ENCODE peak calls at places on chromosomes 6 and 20, in four cellular contexts. One of them, this sample, is unnamed.

GRCh38 chr6:115704028-115704427 is 356.7 kb downstream of the FRK start:
- DNase-seq in mammary epithelial cell: no peak
- DNase-seq in PC-3: no peak
- DNase-seq in OCI-LY7: no peak
- DNase-seq in this sample: no peak

GRCh38 chr6:71079707-71080106 is 122.8 kb upstream of the B3GAT2 start:
- DNase-seq in mammary epithelial cell: peak; percentile 49
- DNase-seq in PC-3: no peak
- DNase-seq in OCI-LY7: no peak
- DNase-seq in this sample: no peak

GRCh38 chr20:51938557-51939324 is 136.4 kb upstream of the SALL4 start:
- DNase-seq in PC-3: peak; percentile 78
- DNase-seq in OCI-LY7: no peak
- DNase-seq in mammary epithelial cell: no peak
- DNase-seq in this sample: no peak

GRCh38 chr6:18496462-18496861 is 109.3 kb downstream of the RNF144B start:
- DNase-seq in mammary epithelial cell: peak; percentile 49
- DNase-seq in OCI-LY7: no peak
- DNase-seq in PC-3: no peak
- DNase-seq in this sample: no peak

GRCh38 chr6:96659084-96659845 is 96.3 kb downstream of the FHL5 start:
- DNase-seq in PC-3: no peak
- DNase-seq in mammary epithelial cell: no peak
- DNase-seq in OCI-LY7: no peak
- DNase-seq in this sample: no peak

GRCh38 chr6:41271901-41272395 is 14.5 kb downstream of the TREM1 start:
- DNase-seq in PC-3: no peak
- DNase-seq in OCI-LY7: no peak
- DNase-seq in mammary epithelial cell: no peak
- DNase-seq in this sample: peak; percentile 66

GRCh38 chr6:30884521-30885480 is 482 bp downstream of the DDR1 start:
- DNase-seq in mammary epithelial cell: peak; percentile 78
- DNase-seq in OCI-LY7: peak; percentile 65
- DNase-seq in PC-3: peak; percentile 54
- DNase-seq in this sample: peak; percentile 53

GRCh38 chr20:37839432-37839827 is 63.5 kb upstream of the VSTM2L start:
- DNase-seq in PC-3: no peak
- DNase-seq in mammary epithelial cell: no peak
- DNase-seq in OCI-LY7: no peak
- DNase-seq in this sample: no peak

GRCh38 chr20:14295238-14295637 is 42.2 kb downstream of the FLRT3 start:
- DNase-seq in mammary epithelial cell: no peak
- DNase-seq in OCI-LY7: no peak
- DNase-seq in PC-3: no peak
- DNase-seq in this sample: no peak

GRCh38 chr6:34536251-34536958 is 19.7 kb downstream of the SPDEF start:
- DNase-seq in mammary epithelial cell: no peak
- DNase-seq in OCI-LY7: no peak
- DNase-seq in PC-3: peak; percentile 74
- DNase-seq in this sample: no peak

GRCh38 chr6:1390805-1391511 is 1.6 kb downstream of the FOXF2 start:
- DNase-seq in mammary epithelial cell: no peak
- DNase-seq in PC-3: no peak
- DNase-seq in OCI-LY7: no peak
- DNase-seq in this sample: no peak

GRCh38 chr6:22784611-22785010 is 215.2 kb downstream of the HDGFL1 start:
- DNase-seq in mammary epithelial cell: no peak
- DNase-seq in OCI-LY7: no peak
- DNase-seq in PC-3: no peak
- DNase-seq in this sample: no peak

GRCh38 chr20:49320460-49320859 is 42.6 kb upstream of the ZNFX1 start:
- DNase-seq in mammary epithelial cell: peak; percentile 40
- DNase-seq in OCI-LY7: peak; percentile 9
- DNase-seq in PC-3: peak; percentile 72
- DNase-seq in this sample: no peak

GRCh38 chr6:170505306-170505705 is 47.8 kb downstream of the PSMB1 start:
- DNase-seq in mammary epithelial cell: no peak
- DNase-seq in OCI-LY7: no peak
- DNase-seq in PC-3: no peak
- DNase-seq in this sample: no peak

GRCh38 chr6:112429226-112429625 is 82.1 kb downstream of the RFPL4B start:
- DNase-seq in OCI-LY7: no peak
- DNase-seq in PC-3: no peak
- DNase-seq in mammary epithelial cell: peak; percentile 6
- DNase-seq in this sample: no peak

GRCh38 chr6:31128093-31128676 is 7.9 kb upstream of the CDSN start:
- DNase-seq in mammary epithelial cell: peak; percentile 46
- DNase-seq in PC-3: peak; percentile 85
- DNase-seq in OCI-LY7: peak; percentile 73
- DNase-seq in this sample: no peak

GRCh38 chr6:157732416-157733161 is 90.5 kb upstream of the SNX9 start:
- DNase-seq in mammary epithelial cell: no peak
- DNase-seq in PC-3: no peak
- DNase-seq in OCI-LY7: no peak
- DNase-seq in this sample: no peak

GRCh38 chr6:163036251-163036650 is 308.5 kb downstream of the PACRG start:
- DNase-seq in mammary epithelial cell: no peak
- DNase-seq in PC-3: no peak
- DNase-seq in OCI-LY7: no peak
- DNase-seq in this sample: no peak

GRCh38 chr20:51486197-51487005 is 56.1 kb downstream of the NFATC2 start:
- DNase-seq in OCI-LY7: no peak
- DNase-seq in PC-3: peak; percentile 74
- DNase-seq in mammary epithelial cell: no peak
- DNase-seq in this sample: no peak

GRCh38 chr20:2871555-2872303 is 1.6 kb upstream of the PTPRA start:
- DNase-seq in PC-3: no peak
- DNase-seq in mammary epithelial cell: no peak
- DNase-seq in OCI-LY7: no peak
- DNase-seq in this sample: no peak

GRCh38 chr6:138485586-138486248 is 13.6 kb downstream of the NHSL1 start:
- DNase-seq in OCI-LY7: no peak
- DNase-seq in mammary epithelial cell: no peak
- DNase-seq in PC-3: no peak
- DNase-seq in this sample: no peak

GRCh38 chr6:137717074-137718073 is 149.7 kb upstream of the TNFAIP3 start:
- DNase-seq in mammary epithelial cell: peak; percentile 98
- DNase-seq in OCI-LY7: no peak
- DNase-seq in PC-3: peak; percentile 87
- DNase-seq in this sample: no peak

GRCh38 chr6:158528826-158529225 is 31.1 kb upstream of the TMEM181 start:
- DNase-seq in mammary epithelial cell: no peak
- DNase-seq in PC-3: no peak
- DNase-seq in OCI-LY7: no peak
- DNase-seq in this sample: no peak

GRCh38 chr20:19449051-19449450 is 236.6 kb downstream of the SLC24A3 start:
- DNase-seq in PC-3: no peak
- DNase-seq in OCI-LY7: no peak
- DNase-seq in mammary epithelial cell: no peak
- DNase-seq in this sample: no peak

GRCh38 chr6:10633216-10633615 is 61.2 kb downstream of the C6orf52 start:
- DNase-seq in OCI-LY7: no peak
- DNase-seq in mammary epithelial cell: peak; percentile 94
- DNase-seq in PC-3: peak; percentile 95
- DNase-seq in this sample: no peak

GRCh38 chr6:74287932-74288331 is 591.9 kb downstream of the CD109 start:
- DNase-seq in PC-3: no peak
- DNase-seq in mammary epithelial cell: no peak
- DNase-seq in OCI-LY7: no peak
- DNase-seq in this sample: no peak

GRCh38 chr20:17557675-17558006 is 12.2 kb upstream of the DSTN start:
- DNase-seq in PC-3: peak; percentile 96
- DNase-seq in OCI-LY7: no peak
- DNase-seq in mammary epithelial cell: peak; percentile 92
- DNase-seq in this sample: no peak

GRCh38 chr6:82875573-82876185 is 190.0 kb downstream of the UBE3D start:
- DNase-seq in PC-3: peak; percentile 96
- DNase-seq in mammary epithelial cell: peak; percentile 93
- DNase-seq in OCI-LY7: no peak
- DNase-seq in this sample: no peak

GRCh38 chr20:10863337-10864060 is 189.7 kb upstream of the JAG1 start:
- DNase-seq in OCI-LY7: no peak
- DNase-seq in PC-3: peak; percentile 95
- DNase-seq in mammary epithelial cell: peak; percentile 23
- DNase-seq in this sample: no peak

GRCh38 chr20:19956976-19957375 is 60.2 kb upstream of the NAA20 start:
- DNase-seq in OCI-LY7: no peak
- DNase-seq in mammary epithelial cell: no peak
- DNase-seq in PC-3: no peak
- DNase-seq in this sample: no peak

GRCh38 chr6:68967549-68968300 is 332.6 kb downstream of the ADGRB3 start:
- DNase-seq in PC-3: peak; percentile 59
- DNase-seq in OCI-LY7: peak; percentile 67
- DNase-seq in mammary epithelial cell: peak; percentile 17
- DNase-seq in this sample: peak; percentile 47

GRCh38 chr6:5778317-5778857 is 228.3 kb downstream of the NRN1 start:
- DNase-seq in mammary epithelial cell: no peak
- DNase-seq in PC-3: no peak
- DNase-seq in OCI-LY7: peak; percentile 25
- DNase-seq in this sample: no peak

GRCh38 chr6:57305754-57306153 is 11.7 kb upstream of the PRIM2 start:
- DNase-seq in mammary epithelial cell: no peak
- DNase-seq in PC-3: peak; percentile 45
- DNase-seq in OCI-LY7: no peak
- DNase-seq in this sample: no peak

GRCh38 chr20:41149679-41150131 is 12.4 kb downstream of the PLCG1 start:
- DNase-seq in OCI-LY7: no peak
- DNase-seq in PC-3: peak; percentile 63
- DNase-seq in mammary epithelial cell: peak; percentile 77
- DNase-seq in this sample: peak; percentile 16

GRCh38 chr6:139871165-139871710 is 496.8 kb upstream of the CITED2 start:
- DNase-seq in OCI-LY7: no peak
- DNase-seq in mammary epithelial cell: no peak
- DNase-seq in PC-3: no peak
- DNase-seq in this sample: no peak

GRCh38 chr6:44843734-44844133 is 456.2 kb downstream of the CDC5L start:
- DNase-seq in PC-3: no peak
- DNase-seq in mammary epithelial cell: no peak
- DNase-seq in OCI-LY7: no peak
- DNase-seq in this sample: no peak

GRCh38 chr20:18957328-18957727 is 143.7 kb downstream of the SCP2D1 start:
- DNase-seq in PC-3: peak; percentile 32
- DNase-seq in mammary epithelial cell: no peak
- DNase-seq in OCI-LY7: no peak
- DNase-seq in this sample: no peak

GRCh38 chr20:44615876-44616603 is 33.7 kb downstream of the PKIG start:
- DNase-seq in mammary epithelial cell: no peak
- DNase-seq in PC-3: no peak
- DNase-seq in OCI-LY7: peak; percentile 37
- DNase-seq in this sample: no peak

GRCh38 chr20:44616604-44616964 is 34.2 kb downstream of the PKIG start:
- DNase-seq in mammary epithelial cell: no peak
- DNase-seq in OCI-LY7: no peak
- DNase-seq in PC-3: no peak
- DNase-seq in this sample: peak; percentile 81

GRCh38 chr20:44613575-44613974 is 31.2 kb downstream of the PKIG start:
- DNase-seq in OCI-LY7: no peak
- DNase-seq in mammary epithelial cell: no peak
- DNase-seq in PC-3: no peak
- DNase-seq in this sample: no peak

GRCh38 chr20:44615169-44615791 is 32.9 kb downstream of the PKIG start:
- DNase-seq in PC-3: no peak
- DNase-seq in OCI-LY7: peak; percentile 72
- DNase-seq in mammary epithelial cell: no peak
- DNase-seq in this sample: peak; percentile 67

GRCh38 chr20:44614525-44614924 is 32.1 kb downstream of the PKIG start:
- DNase-seq in mammary epithelial cell: no peak
- DNase-seq in OCI-LY7: no peak
- DNase-seq in PC-3: no peak
- DNase-seq in this sample: peak; percentile 77
- TF ChIP-seq CTCF in mammary epithelial cell: no peak
- TF ChIP-seq CTCF in OCI-LY7: no peak
- TF ChIP-seq CTCF in PC-3: no peak
- TF ChIP-seq CTCF in this sample: no peak

DNA sequence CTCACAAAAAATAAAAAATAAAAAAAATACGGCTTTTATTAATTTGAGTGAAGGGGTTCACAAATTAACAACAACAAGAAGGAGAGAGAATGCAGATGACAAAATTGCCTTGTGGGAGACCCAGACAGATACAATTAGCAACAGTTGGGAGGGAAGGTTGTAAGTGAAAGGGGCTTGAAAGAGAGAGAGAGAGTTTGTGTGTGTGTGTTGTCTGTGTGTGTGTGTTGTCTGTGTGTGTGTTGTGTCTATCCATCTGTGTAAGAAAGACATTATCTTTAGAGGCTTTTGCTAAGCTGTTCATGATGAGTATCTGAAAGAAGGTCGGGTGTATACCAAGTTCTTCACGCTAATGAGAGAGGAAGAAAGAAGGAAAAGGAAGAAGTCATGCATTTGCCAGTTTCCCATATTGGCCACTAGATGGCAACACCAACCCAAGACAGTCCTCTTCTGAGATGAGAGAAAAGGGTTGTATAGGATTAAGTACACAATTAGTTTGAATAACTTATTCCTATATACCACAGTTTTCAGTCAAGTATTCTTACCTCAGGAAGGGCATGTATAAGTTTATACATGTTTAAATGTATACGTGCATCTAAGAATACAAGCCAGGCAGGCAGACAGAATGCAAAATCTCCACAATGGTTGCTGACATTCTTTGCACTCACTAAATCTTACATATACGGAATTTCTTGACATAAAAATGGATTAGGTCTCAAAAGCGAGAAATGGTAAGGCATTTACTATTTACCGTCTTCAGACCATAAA is 63.7 kb upstream of the CD2AP start:
- DNase-seq in OCI-LY7: peak; percentile 82
- DNase-seq in mammary epithelial cell: peak; percentile 67
- DNase-seq in PC-3: peak; percentile 77
- DNase-seq in this sample: no peak
- H3K4me3 ChIP-seq in OCI-LY7: peak overlapping the region; percentile 64
- H3K4me3 ChIP-seq in mammary epithelial cell: peak overlapping the region; percentile 45
- H3K4me3 ChIP-seq in PC-3: peak overlapping the region; percentile 64
- H3K4me3 ChIP-seq in this sample: peak overlapping the region; percentile 39

GRCh38 chr20:25243416-25243979 is 4.4 kb upstream of the PYGB start:
- DNase-seq in mammary epithelial cell: no peak
- DNase-seq in PC-3: no peak
- DNase-seq in OCI-LY7: no peak
- DNase-seq in this sample: no peak
- TF ChIP-seq CTCF in mammary epithelial cell: no peak
- TF ChIP-seq CTCF in PC-3: no peak
- TF ChIP-seq CTCF in OCI-LY7: no peak
- TF ChIP-seq CTCF in this sample: no peak

GRCh38 chr6:13667655-13668054 is 44.0 kb downstream of the RANBP9 start:
- DNase-seq in OCI-LY7: no peak
- DNase-seq in PC-3: no peak
- DNase-seq in mammary epithelial cell: peak; percentile 2
- DNase-seq in this sample: no peak
- H3K4me3 ChIP-seq in OCI-LY7: no peak overlapping the region
- H3K4me3 ChIP-seq in PC-3: no peak overlapping the region
- H3K4me3 ChIP-seq in mammary epithelial cell: no peak overlapping the region
- H3K4me3 ChIP-seq in this sample: no peak overlapping the region

This sample was measured in heart left ventricle.